ENCODE peak calls at places on chromosomes 11 and 22, in six cellular contexts. T, I, Y, J, O and H are unnamed samples.

GRCh38 chr11:44624761-44625221 is 59.3 kb downstream of the CD82 start:
- DNase-seq in J (peak), I (no peak), O (peak), T (no peak), Y (peak), H (no peak)

GRCh38 chr11:62141111-62142042 is 17.6 kb downstream of the INCENP start:
- DNase-seq in T (no peak), I (no peak), Y (peak), J (peak), O (peak), H (no peak)

GRCh38 chr22:47030143-47030641 is 267.7 kb downstream of the TBC1D22A start:
- DNase-seq in J (no peak), T (no peak), Y (no peak), I (no peak), O (no peak), H (no peak)

GRCh38 chr11:57324154-57324885 is 432 bp downstream of the TNKS1BP1 start:
- DNase-seq in Y (peak), J (no peak), O (peak), I (peak), T (peak), H (peak)

GRCh38 chr11:70210516-70210915 is 7.4 kb downstream of the FADD start:
- DNase-seq in Y (no peak), I (no peak), J (no peak), T (no peak), O (no peak), H (no peak)

GRCh38 chr11:72238040-72238450 is 5.9 kb downstream of the PHOX2A start:
- DNase-seq in Y (peak), T (peak), I (no peak), J (no peak), O (no peak), H (peak)

GRCh38 chr22:41249442-41249841 is 8.7 kb upstream of the CHADL start:
- DNase-seq in J (no peak), O (no peak), I (no peak), Y (no peak), T (no peak), H (no peak)

GRCh38 chr11:127247261-127247660 is 246.7 kb upstream of the KIRREL3 start:
- DNase-seq in J (no peak), Y (no peak), T (no peak), O (no peak), I (no peak), H (no peak)

GRCh38 chr11:45368697-45369096 is 82.6 kb upstream of the SYT13 start:
- DNase-seq in T (no peak), Y (no peak), J (no peak), O (no peak), I (no peak), H (no peak)

GRCh38 chr11:134639586-134640330 is 227.7 kb upstream of the B3GAT1 start:
- DNase-seq in Y (peak), J (no peak), T (no peak), O (peak), I (no peak), H (no peak)

GRCh38 chr11:65243773-65244172 is 18.0 kb upstream of the POLA2 start:
- DNase-seq in T (no peak), I (no peak), J (no peak), O (no peak), Y (no peak), H (no peak)

GRCh38 chr11:81967242-81967641 is 766.4 kb downstream of the FAM181B start:
- DNase-seq in I (no peak), J (no peak), O (no peak), Y (no peak), T (peak), H (no peak)

GRCh38 chr11:82823635-82824614 is 76.3 kb downstream of the PRCP start:
- DNase-seq in T (no peak), O (no peak), J (no peak), Y (no peak), I (no peak), H (no peak)

GRCh38 chr11:57546869-57547518 is 9.6 kb downstream of the SMTNL1 start:
- DNase-seq in I (no peak), T (peak), O (no peak), J (no peak), Y (no peak), H (no peak)

GRCh38 chr11:102767800-102768199 is 12.6 kb downstream of the MMP10 start:
- DNase-seq in T (no peak), O (no peak), Y (no peak), I (no peak), J (no peak), H (no peak)
- TF ChIP-seq CTCF in T (no peak), O (no peak), Y (no peak), I (no peak), J (no peak), H (no peak)

GRCh38 chr11:34652191-34652958 is 31.5 kb downstream of the EHF start:
- DNase-seq in O (no peak), J (no peak), Y (no peak), T (no peak), I (no peak), H (no peak)
- TF ChIP-seq CTCF in O (no peak), J (no peak), Y (no peak), T (no peak), I (no peak), H (no peak)

GRCh38 chr11:12144306-12145174 is 34.1 kb downstream of the MICAL2 start:
- DNase-seq in Y (no peak), T (no peak), O (no peak), J (no peak), I (no peak), H (no peak)
- TF ChIP-seq CTCF in Y (no peak), T (no peak), O (no peak), J (no peak), I (no peak), H (no peak)

GRCh38 chr11:3109921-3110706 is 52.9 kb upstream of the CARS1 start:
- DNase-seq in J (no peak), I (no peak), O (no peak), Y (no peak), T (peak), H (no peak)
- TF ChIP-seq CTCF in J (peak), I (peak), O (peak), Y (peak), T (peak), H (peak)

GRCh38 chr11:69132301-69132670 is 23.4 kb upstream of the SMIM38 start:
- DNase-seq in I (no peak), J (no peak), Y (no peak), O (no peak), T (no peak), H (no peak)

GRCh38 chr11:69130586-69131566 is 24.9 kb upstream of the SMIM38 start:
- DNase-seq in T (peak), Y (no peak), J (peak), I (no peak), O (no peak), H (no peak)

GRCh38 chr11:69129647-69130046 is 26.1 kb upstream of the SMIM38 start:
- DNase-seq in J (no peak), I (no peak), T (no peak), Y (no peak), O (no peak), H (no peak)

GRCh38 chr11:69133251-69133650 is 22.5 kb upstream of the SMIM38 start:
- DNase-seq in J (no peak), Y (no peak), I (no peak), O (no peak), T (no peak), H (no peak)

GRCh38 chr11:69131644-69132300 is 24.0 kb upstream of the SMIM38 start:
- DNase-seq in O (no peak), Y (no peak), I (no peak), J (peak), T (peak), H (peak)
- TF ChIP-seq CTCF in O (peak), Y (peak), I (no peak), J (peak), T (peak), H (peak)

GRCh38 chr22:36180928-36181327 is 20.4 kb upstream of the APOL3 start:
- DNase-seq in Y (no peak), J (no peak), T (no peak), O (no peak), I (no peak), H (no peak)

GRCh38 chr22:36182056-36182455 is 19.6 kb downstream of the APOL4 start:
- DNase-seq in O (no peak), I (no peak), Y (no peak), T (peak), J (no peak), H (no peak)

GRCh38 chr22:36180038-36180880 is 19.7 kb upstream of the APOL3 start:
- DNase-seq in Y (no peak), J (peak), O (peak), I (peak), T (peak), H (peak)

GRCh38 chr22:36175892-36176291 is 15.3 kb upstream of the APOL3 start:
- DNase-seq in O (no peak), T (no peak), Y (no peak), J (no peak), I (no peak), H (no peak)

DNA sequence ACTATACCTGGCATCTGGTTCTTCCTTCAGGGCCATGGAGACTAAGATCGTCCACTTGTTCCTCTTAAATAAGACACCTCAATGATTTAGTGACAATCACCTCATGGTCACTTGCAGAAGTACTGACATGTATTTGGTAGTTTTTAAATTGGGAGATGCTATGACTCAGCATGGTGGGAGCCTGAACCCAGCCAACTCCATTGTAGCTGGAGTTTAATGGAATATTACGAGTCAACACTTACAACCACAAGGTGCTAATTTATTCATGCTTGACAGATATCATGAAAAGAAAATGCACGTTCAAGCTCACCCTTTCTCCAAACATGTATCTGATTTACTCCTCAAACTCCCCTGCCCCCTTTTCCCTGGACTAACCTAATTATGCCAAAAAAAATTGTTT is 16.6 kb upstream of the APOL3 start:
- DNase-seq in O (no peak), I (no peak), J (peak), T (no peak), Y (no peak), H (no peak)
- TF ChIP-seq CTCF in O (no peak), I (no peak), J (no peak), T (no peak), Y (no peak), H (no peak)